ENCODE peak calls at places on chromosomes 7 and 10, in six cellular contexts. One of them, this sample, is unnamed.

GRCh38 chr10:106577266-106577665 is 587.2 kb downstream of the SORCS1 start:
- DNase-seq in breast epithelium: no peak
- DNase-seq in tibial artery: no peak
- DNase-seq in left ventricle myocardium inferior: no peak
- DNase-seq in lung: no peak
- DNase-seq in colonic mucosa: no peak
- DNase-seq in this sample: no peak

GRCh38 chr7:108448777-108449576 is 7.3 kb downstream of the NRCAM start:
- DNase-seq in breast epithelium: no peak
- DNase-seq in tibial artery: no peak
- DNase-seq in left ventricle myocardium inferior: no peak
- DNase-seq in lung: no peak
- DNase-seq in colonic mucosa: no peak
- DNase-seq in this sample: no peak

GRCh38 chr7:29189743-29190201 is 4.8 kb upstream of the CHN2 start:
- DNase-seq in breast epithelium: no peak
- DNase-seq in tibial artery: no peak
- DNase-seq in left ventricle myocardium inferior: peak
- DNase-seq in lung: peak
- DNase-seq in colonic mucosa: peak
- DNase-seq in this sample: no peak

GRCh38 chr10:19904202-19904661 is 88.0 kb downstream of the PLXDC2 start:
- DNase-seq in breast epithelium: no peak
- DNase-seq in tibial artery: no peak
- DNase-seq in left ventricle myocardium inferior: no peak
- DNase-seq in lung: no peak
- DNase-seq in colonic mucosa: no peak
- DNase-seq in this sample: no peak

GRCh38 chr7:21920931-21921330 is 24.8 kb downstream of the CDCA7L start:
- DNase-seq in breast epithelium: no peak
- DNase-seq in tibial artery: no peak
- DNase-seq in left ventricle myocardium inferior: no peak
- DNase-seq in lung: no peak
- DNase-seq in colonic mucosa: no peak
- DNase-seq in this sample: no peak

GRCh38 chr7:151705744-151706567 is 171.0 kb downstream of the PRKAG2 start:
- DNase-seq in breast epithelium: no peak
- DNase-seq in tibial artery: no peak
- DNase-seq in left ventricle myocardium inferior: peak
- DNase-seq in lung: peak
- DNase-seq in colonic mucosa: peak
- DNase-seq in this sample: peak

GRCh38 chr7:14504134-14504533 is 398.4 kb downstream of the DGKB start:
- DNase-seq in breast epithelium: no peak
- DNase-seq in tibial artery: no peak
- DNase-seq in left ventricle myocardium inferior: no peak
- DNase-seq in lung: no peak
- DNase-seq in colonic mucosa: no peak
- DNase-seq in this sample: no peak

GRCh38 chr10:124493191-124493936 is 31.7 kb downstream of the LHPP start:
- DNase-seq in breast epithelium: no peak
- DNase-seq in tibial artery: no peak
- DNase-seq in left ventricle myocardium inferior: no peak
- DNase-seq in lung: no peak
- DNase-seq in colonic mucosa: no peak
- DNase-seq in this sample: no peak

GRCh38 chr10:123009105-123009805 is 449 bp downstream of the ACADSB start:
- DNase-seq in breast epithelium: no peak
- DNase-seq in tibial artery: no peak
- DNase-seq in left ventricle myocardium inferior: peak
- DNase-seq in lung: no peak
- DNase-seq in colonic mucosa: peak
- DNase-seq in this sample: no peak

GRCh38 chr7:359776-360361 is 69.9 kb downstream of the FOXL3 start:
- DNase-seq in breast epithelium: no peak
- DNase-seq in tibial artery: no peak
- DNase-seq in left ventricle myocardium inferior: peak
- DNase-seq in lung: no peak
- DNase-seq in colonic mucosa: no peak
- DNase-seq in this sample: no peak

GRCh38 chr7:43291789-43292188 is 179.3 kb downstream of the HECW1 start:
- DNase-seq in breast epithelium: no peak
- DNase-seq in tibial artery: no peak
- DNase-seq in left ventricle myocardium inferior: no peak
- DNase-seq in lung: no peak
- DNase-seq in colonic mucosa: no peak
- DNase-seq in this sample: no peak

GRCh38 chr10:74923556-74923955 is 97.2 kb downstream of the KAT6B start:
- DNase-seq in breast epithelium: no peak
- DNase-seq in tibial artery: no peak
- DNase-seq in left ventricle myocardium inferior: no peak
- DNase-seq in lung: peak
- DNase-seq in colonic mucosa: no peak
- DNase-seq in this sample: no peak

GRCh38 chr10:14609178-14609577 is 165.5 kb downstream of the FAM107B start:
- DNase-seq in breast epithelium: no peak
- DNase-seq in tibial artery: no peak
- DNase-seq in left ventricle myocardium inferior: no peak
- DNase-seq in lung: no peak
- DNase-seq in colonic mucosa: no peak
- DNase-seq in this sample: no peak

GRCh38 chr7:151847681-151848081 is 29.2 kb downstream of the PRKAG2 start:
- DNase-seq in breast epithelium: no peak
- DNase-seq in tibial artery: no peak
- DNase-seq in left ventricle myocardium inferior: peak
- DNase-seq in lung: no peak
- DNase-seq in colonic mucosa: no peak
- DNase-seq in this sample: no peak

GRCh38 chr10:78778446-78779338 is 290.1 kb upstream of the ZMIZ1 start:
- DNase-seq in breast epithelium: no peak
- DNase-seq in tibial artery: no peak
- DNase-seq in left ventricle myocardium inferior: no peak
- DNase-seq in lung: no peak
- DNase-seq in colonic mucosa: no peak
- DNase-seq in this sample: no peak

GRCh38 chr10:60427148-60427547 is 37.5 kb upstream of the ANK3 start:
- DNase-seq in breast epithelium: no peak
- DNase-seq in tibial artery: no peak
- DNase-seq in left ventricle myocardium inferior: no peak
- DNase-seq in lung: no peak
- DNase-seq in colonic mucosa: no peak
- DNase-seq in this sample: no peak
- H3K27ac ChIP-seq in breast epithelium: no peak
- H3K27ac ChIP-seq in tibial artery: no peak
- H3K27ac ChIP-seq in left ventricle myocardium inferior: no peak
- H3K27ac ChIP-seq in lung: no peak
- H3K27ac ChIP-seq in colonic mucosa: no peak
- H3K27ac ChIP-seq in this sample: no peak

GRCh38 chr10:86969421-86970041 is 1.2 kb downstream of the ADIRF start:
- DNase-seq in breast epithelium: no peak
- DNase-seq in tibial artery: peak
- DNase-seq in left ventricle myocardium inferior: peak
- DNase-seq in lung: no peak
- DNase-seq in colonic mucosa: no peak
- DNase-seq in this sample: peak
- H3K27ac ChIP-seq in breast epithelium: peak
- H3K27ac ChIP-seq in tibial artery: peak
- H3K27ac ChIP-seq in left ventricle myocardium inferior: peak
- H3K27ac ChIP-seq in lung: peak
- H3K27ac ChIP-seq in colonic mucosa: peak
- H3K27ac ChIP-seq in this sample: peak

GRCh38 chr7:44380179-44380830 is 54.9 kb upstream of the CAMK2B start:
- DNase-seq in breast epithelium: peak
- DNase-seq in tibial artery: peak
- DNase-seq in left ventricle myocardium inferior: no peak
- DNase-seq in lung: peak
- DNase-seq in colonic mucosa: no peak
- DNase-seq in this sample: no peak
- H3K27ac ChIP-seq in breast epithelium: no peak
- H3K27ac ChIP-seq in tibial artery: no peak
- H3K27ac ChIP-seq in left ventricle myocardium inferior: no peak
- H3K27ac ChIP-seq in lung: no peak
- H3K27ac ChIP-seq in colonic mucosa: no peak
- H3K27ac ChIP-seq in this sample: no peak

DNA sequence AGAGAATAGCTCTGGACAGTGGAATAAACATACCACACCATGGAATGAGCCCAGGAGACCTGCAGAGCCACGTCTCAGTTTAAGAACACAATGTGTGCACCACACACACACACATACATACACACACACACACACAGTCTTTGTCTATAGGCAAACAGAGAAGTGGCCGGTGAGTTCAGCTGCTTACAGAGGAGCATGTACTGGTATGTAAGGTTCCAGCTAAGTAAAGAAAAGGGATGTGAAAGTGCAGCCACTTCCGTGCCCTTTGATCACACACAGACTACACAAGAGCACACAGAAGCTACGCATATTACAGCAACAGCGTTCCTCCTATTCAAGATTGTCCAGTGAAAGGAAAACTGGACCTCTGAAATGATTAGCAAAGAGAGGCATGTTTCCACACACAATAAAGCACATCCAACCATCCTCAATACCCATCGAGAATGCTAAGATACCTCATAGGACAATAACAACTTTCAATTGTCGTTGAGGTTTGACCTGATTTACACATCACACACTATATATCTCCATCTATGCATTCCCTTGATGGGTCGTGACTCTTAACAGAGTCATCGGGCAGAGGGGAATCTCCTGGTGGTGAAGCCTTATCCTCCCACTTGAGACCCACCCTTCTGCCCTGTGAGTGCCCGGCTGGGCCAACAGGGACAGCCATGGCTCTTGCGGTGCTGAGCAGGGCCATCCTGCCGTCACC is 23.5 kb downstream of the SLC35B4 start:
- DNase-seq in breast epithelium: no peak
- DNase-seq in tibial artery: no peak
- DNase-seq in left ventricle myocardium inferior: no peak
- DNase-seq in lung: no peak
- DNase-seq in colonic mucosa: peak
- DNase-seq in this sample: no peak
- H3K27ac ChIP-seq in breast epithelium: no peak
- H3K27ac ChIP-seq in tibial artery: no peak
- H3K27ac ChIP-seq in left ventricle myocardium inferior: no peak
- H3K27ac ChIP-seq in lung: no peak
- H3K27ac ChIP-seq in colonic mucosa: no peak
- H3K27ac ChIP-seq in this sample: no peak

DNA sequence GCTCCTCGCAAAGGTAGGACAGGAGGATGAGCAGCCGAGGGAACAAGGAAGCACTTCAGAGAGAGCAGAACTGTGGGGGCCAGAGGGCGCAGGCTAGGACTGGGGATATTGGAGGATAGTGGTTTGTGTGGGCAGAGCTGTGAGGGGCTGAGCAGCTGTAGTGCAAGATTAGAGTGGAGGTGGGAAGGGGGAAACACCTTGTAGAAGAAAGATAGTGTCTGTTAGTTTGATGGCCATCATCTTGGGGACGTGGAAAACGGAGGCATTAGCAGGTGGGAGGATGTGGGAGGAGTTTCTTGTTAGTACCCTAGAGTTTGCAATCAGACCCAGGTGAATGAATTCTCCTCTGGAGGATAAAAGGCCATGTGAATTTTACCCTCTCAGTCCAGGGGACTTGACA is 33.9 kb downstream of the PRSS2 start:
- DNase-seq in breast epithelium: no peak
- DNase-seq in tibial artery: no peak
- DNase-seq in left ventricle myocardium inferior: no peak
- DNase-seq in lung: peak
- DNase-seq in colonic mucosa: no peak
- DNase-seq in this sample: no peak
- H3K27ac ChIP-seq in breast epithelium: peak
- H3K27ac ChIP-seq in tibial artery: no peak
- H3K27ac ChIP-seq in left ventricle myocardium inferior: no peak
- H3K27ac ChIP-seq in lung: peak
- H3K27ac ChIP-seq in colonic mucosa: peak
- H3K27ac ChIP-seq in this sample: no peak

DNA sequence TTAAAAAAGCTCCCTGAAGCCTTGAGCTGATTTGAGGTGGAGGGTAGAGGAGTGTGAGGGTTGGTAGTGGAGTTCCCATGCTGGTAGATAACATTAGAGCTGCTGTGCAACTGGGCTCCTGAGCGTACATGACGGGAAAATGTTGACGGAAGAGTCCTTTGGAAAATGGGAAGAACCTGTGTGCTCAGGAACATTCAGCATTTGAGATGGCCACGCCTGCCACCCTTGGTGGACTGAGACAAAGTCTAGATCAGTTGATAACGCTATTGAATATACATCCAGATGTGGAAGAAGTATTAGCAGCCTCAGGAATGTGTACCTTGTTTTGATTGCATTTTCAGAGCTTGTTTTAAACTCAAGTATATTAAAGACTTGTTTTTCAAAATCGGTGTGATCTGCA is 16.1 kb downstream of the PCBD1 start:
- DNase-seq in breast epithelium: no peak
- DNase-seq in tibial artery: no peak
- DNase-seq in left ventricle myocardium inferior: no peak
- DNase-seq in lung: no peak
- DNase-seq in colonic mucosa: no peak
- DNase-seq in this sample: no peak
- H3K27ac ChIP-seq in breast epithelium: no peak
- H3K27ac ChIP-seq in tibial artery: no peak
- H3K27ac ChIP-seq in left ventricle myocardium inferior: no peak
- H3K27ac ChIP-seq in lung: no peak
- H3K27ac ChIP-seq in colonic mucosa: no peak
- H3K27ac ChIP-seq in this sample: no peak

GRCh38 chr10:114609518-114610426 is 48.3 kb downstream of the ABLIM1 start:
- DNase-seq in breast epithelium: no peak
- DNase-seq in tibial artery: no peak
- DNase-seq in left ventricle myocardium inferior: no peak
- DNase-seq in lung: no peak
- DNase-seq in colonic mucosa: no peak
- DNase-seq in this sample: no peak

GRCh38 chr10:114607358-114607998 is 50.6 kb downstream of the ABLIM1 start:
- DNase-seq in breast epithelium: no peak
- DNase-seq in tibial artery: no peak
- DNase-seq in left ventricle myocardium inferior: no peak
- DNase-seq in lung: no peak
- DNase-seq in colonic mucosa: no peak
- DNase-seq in this sample: no peak

GRCh38 chr10:114613237-114613979 is 44.7 kb downstream of the ABLIM1 start:
- DNase-seq in breast epithelium: no peak
- DNase-seq in tibial artery: no peak
- DNase-seq in left ventricle myocardium inferior: no peak
- DNase-seq in lung: peak
- DNase-seq in colonic mucosa: peak
- DNase-seq in this sample: no peak

GRCh38 chr10:114615600-114616007 is 42.5 kb downstream of the ABLIM1 start:
- DNase-seq in breast epithelium: no peak
- DNase-seq in tibial artery: no peak
- DNase-seq in left ventricle myocardium inferior: no peak
- DNase-seq in lung: no peak
- DNase-seq in colonic mucosa: no peak
- DNase-seq in this sample: no peak

GRCh38 chr10:114611617-114612016 is 46.5 kb downstream of the ABLIM1 start:
- DNase-seq in breast epithelium: no peak
- DNase-seq in tibial artery: no peak
- DNase-seq in left ventricle myocardium inferior: no peak
- DNase-seq in lung: no peak
- DNase-seq in colonic mucosa: no peak
- DNase-seq in this sample: no peak
- H3K27ac ChIP-seq in breast epithelium: peak
- H3K27ac ChIP-seq in tibial artery: no peak
- H3K27ac ChIP-seq in left ventricle myocardium inferior: peak
- H3K27ac ChIP-seq in lung: no peak
- H3K27ac ChIP-seq in colonic mucosa: no peak
- H3K27ac ChIP-seq in this sample: peak

GRCh38 chr10:96991313-96991841 is 159.3 kb downstream of the LCOR start:
- DNase-seq in breast epithelium: peak
- DNase-seq in tibial artery: no peak
- DNase-seq in left ventricle myocardium inferior: no peak
- DNase-seq in lung: no peak
- DNase-seq in colonic mucosa: no peak
- DNase-seq in this sample: no peak
- H3K27ac ChIP-seq in breast epithelium: no peak
- H3K27ac ChIP-seq in tibial artery: no peak
- H3K27ac ChIP-seq in left ventricle myocardium inferior: no peak
- H3K27ac ChIP-seq in lung: no peak
- H3K27ac ChIP-seq in colonic mucosa: no peak
- H3K27ac ChIP-seq in this sample: no peak